ENCODE peak calls at places on chromosome 3, in seven cellular contexts. Y is NCI-H774; T is activated CD4-positive, alpha-beta T cell treated with anti-CD3 and anti-CD28 coated beads for 24 hours; W is ecto neural progenitor cell; M is fibroblast of the aortic adventitia; P is hypothalamus; Q is activated naive CD8-positive, alpha-beta T cell treated with anti-CD3 and anti-CD28 coated beads, Interleukin-2, amount 50 U/mL, for 24 hours. B is an unnamed sample.

GRCh38 chr3:57803647-57804081 is 47.6 kb downstream of the SLMAP start:
- DNase-seq in T (no peak), M (peak), Y (no peak), P (peak), Q (no peak), W (no peak), B (peak)

GRCh38 chr3:170555329-170555728 is 30.5 kb downstream of the SLC7A14 start:
- DNase-seq in Q (no peak), M (peak), T (no peak), Y (no peak), W (no peak), P (no peak), B (no peak)

GRCh38 chr3:136181741-136182140 is 14.4 kb downstream of the MSL2 start:
- DNase-seq in Q (no peak), T (no peak), W (no peak), Y (no peak), M (no peak), P (no peak), B (no peak)

GRCh38 chr3:8328971-8329370 is 172.7 kb upstream of the LMCD1 start:
- DNase-seq in Y (peak), P (no peak), W (no peak), M (no peak), T (no peak), Q (no peak), B (no peak)

GRCh38 chr3:49164983-49165720 is 979 bp downstream of the CCDC71 start:
- DNase-seq in T (no peak), P (no peak), M (no peak), Y (no peak), W (no peak), Q (no peak), B (no peak)

GRCh38 chr3:112848196-112848595 is 1.5 kb upstream of the CD200R1L start:
- DNase-seq in Y (no peak), W (no peak), T (no peak), P (no peak), Q (no peak), M (no peak), B (no peak)

GRCh38 chr3:40586866-40587265 is 62.1 kb downstream of the ZNF621 start:
- DNase-seq in P (no peak), Y (no peak), Q (no peak), M (no peak), W (no peak), T (no peak), B (no peak)

GRCh38 chr3:28198161-28198560 is 43.3 kb upstream of the CMC1 start:
- DNase-seq in Y (no peak), M (no peak), Q (no peak), P (no peak), T (no peak), W (no peak), B (no peak)

GRCh38 chr3:53970656-53971055 is 79.0 kb upstream of the SELENOK start:
- DNase-seq in W (no peak), Q (no peak), P (no peak), Y (no peak), T (no peak), M (no peak), B (no peak)

GRCh38 chr3:80771085-80771484 is 990.4 kb downstream of the GBE1 start:
- DNase-seq in T (no peak), P (no peak), Y (no peak), M (peak), Q (no peak), W (no peak), B (peak)

GRCh38 chr3:27507515-27508266 is 23.5 kb upstream of the SLC4A7 start:
- DNase-seq in Y (peak), Q (no peak), T (no peak), P (no peak), M (peak), W (no peak), B (peak)

GRCh38 chr3:53166206-53166605 is 5.2 kb downstream of the PRKCD start:
- DNase-seq in P (no peak), T (no peak), W (no peak), Q (no peak), Y (no peak), M (no peak), B (no peak)

GRCh38 chr3:21174461-21174860 is 576.5 kb downstream of the ZNF385D start:
- DNase-seq in Q (no peak), W (no peak), M (peak), Y (no peak), P (no peak), T (no peak), B (peak)

GRCh38 chr3:115670911-115671310 is 47.6 kb downstream of the GAP43 start:
- DNase-seq in Q (no peak), P (no peak), W (no peak), Y (no peak), T (no peak), M (peak), B (no peak)

GRCh38 chr3:141514382-141514781 is 27.6 kb downstream of the RASA2 start:
- DNase-seq in Q (no peak), P (no peak), M (no peak), Y (no peak), W (no peak), T (no peak), B (no peak)

GRCh38 chr3:111418388-111418787 is 123.6 kb upstream of the CD96 start:
- DNase-seq in Q (no peak), P (no peak), W (no peak), M (no peak), T (no peak), Y (no peak), B (no peak)

GRCh38 chr3:50401973-50402372 is 42.7 kb upstream of the TMEM115 start:
- DNase-seq in M (no peak), W (no peak), Q (no peak), Y (no peak), P (no peak), T (no peak), B (no peak)

GRCh38 chr3:143207338-143207961 is 87.9 kb downstream of the CHST2 start:
- DNase-seq in T (no peak), Y (no peak), P (no peak), Q (peak), W (no peak), M (peak), B (peak)

GRCh38 chr3:152909180-152909883 is 74.4 kb downstream of the P2RY1 start:
- DNase-seq in T (no peak), Q (no peak), W (no peak), Y (no peak), P (no peak), M (peak), B (peak)

GRCh38 chr3:111438283-111438682 is 103.7 kb upstream of the CD96 start:
- DNase-seq in T (no peak), P (no peak), W (no peak), Q (no peak), M (no peak), Y (no peak), B (no peak)

GRCh38 chr3:178193846-178194245 is 342.4 kb upstream of the KCNMB2 start:
- DNase-seq in T (no peak), M (no peak), P (no peak), Y (no peak), Q (no peak), W (no peak), B (no peak)

GRCh38 chr3:129577356-129577755 is 29.1 kb downstream of the PLXND1 start:
- DNase-seq in M (no peak), T (no peak), P (peak), W (no peak), Q (no peak), Y (no peak), B (no peak)

GRCh38 chr3:130857336-130858026 is 36.4 kb upstream of the ATP2C1 start:
- DNase-seq in T (no peak), M (no peak), Y (no peak), P (no peak), W (no peak), Q (no peak), B (no peak)

GRCh38 chr3:160162440-160162839 is 62.8 kb upstream of the C3orf80 start:
- DNase-seq in P (no peak), Y (no peak), Q (no peak), W (peak), T (no peak), M (no peak), B (no peak)

GRCh38 chr3:111745786-111746185 is 113.3 kb upstream of the PHLDB2 start:
- DNase-seq in P (no peak), W (no peak), T (no peak), Q (no peak), M (no peak), Y (no peak), B (no peak)

GRCh38 chr3:100042144-100042543 is 72.2 kb downstream of the FILIP1L start:
- DNase-seq in Y (peak), T (no peak), Q (no peak), P (no peak), W (no peak), M (peak), B (peak)

GRCh38 chr3:192422321-192422997 is 304.9 kb downstream of the FGF12 start:
- DNase-seq in T (no peak), Q (no peak), M (peak), P (no peak), Y (no peak), W (no peak), B (no peak)

B was measured in cardiac fibroblast.